ENCODE peak calls at places on chromosome 2, in five cellular contexts. One of them, this sample, is unnamed.

GRCh38 chr2:142307086-142307485 is 176.3 kb upstream of the LRP1B start:
- DNase-seq in adrenal gland: no peak
- DNase-seq in spleen: no peak
- DNase-seq in GM23248: no peak
- DNase-seq in CD8-positive, alpha-beta T cell: no peak
- DNase-seq in this sample: no peak

GRCh38 chr2:21333694-21334093 is 209.9 kb downstream of the TDRD15 start:
- DNase-seq in adrenal gland: no peak
- DNase-seq in spleen: no peak
- DNase-seq in GM23248: no peak
- DNase-seq in CD8-positive, alpha-beta T cell: no peak
- DNase-seq in this sample: no peak

GRCh38 chr2:42949125-42949524 is 156.7 kb upstream of the HAAO start:
- DNase-seq in adrenal gland: no peak
- DNase-seq in spleen: peak
- DNase-seq in GM23248: no peak
- DNase-seq in CD8-positive, alpha-beta T cell: no peak
- DNase-seq in this sample: no peak

GRCh38 chr2:105809099-105809473 is 64.4 kb downstream of the NCK2 start:
- DNase-seq in adrenal gland: no peak
- DNase-seq in spleen: no peak
- DNase-seq in GM23248: no peak
- DNase-seq in CD8-positive, alpha-beta T cell: no peak
- DNase-seq in this sample: no peak

GRCh38 chr2:204110250-204111183 is 174.0 kb downstream of the ICOS start:
- DNase-seq in adrenal gland: no peak
- DNase-seq in spleen: peak
- DNase-seq in GM23248: peak
- DNase-seq in CD8-positive, alpha-beta T cell: peak
- DNase-seq in this sample: no peak

GRCh38 chr2:174333502-174334277 is 1.1 kb upstream of the SP9 start:
- DNase-seq in adrenal gland: no peak
- DNase-seq in spleen: no peak
- DNase-seq in GM23248: no peak
- DNase-seq in CD8-positive, alpha-beta T cell: no peak
- DNase-seq in this sample: peak

GRCh38 chr2:234490239-234491074 is 6.4 kb downstream of the ARL4C start:
- DNase-seq in adrenal gland: no peak
- DNase-seq in spleen: no peak
- DNase-seq in GM23248: no peak
- DNase-seq in CD8-positive, alpha-beta T cell: no peak
- DNase-seq in this sample: no peak

GRCh38 chr2:214628091-214628490 is 181.4 kb downstream of the BARD1 start:
- DNase-seq in adrenal gland: no peak
- DNase-seq in spleen: no peak
- DNase-seq in GM23248: peak
- DNase-seq in CD8-positive, alpha-beta T cell: no peak
- DNase-seq in this sample: no peak

GRCh38 chr2:9844581-9844980 is 1.3 kb downstream of the TAF1B start:
- DNase-seq in adrenal gland: no peak
- DNase-seq in spleen: no peak
- DNase-seq in GM23248: peak
- DNase-seq in CD8-positive, alpha-beta T cell: no peak
- DNase-seq in this sample: peak

GRCh38 chr2:217979151-217979811 is 23.5 kb downstream of the TNS1 start:
- DNase-seq in adrenal gland: no peak
- DNase-seq in spleen: peak
- DNase-seq in GM23248: peak
- DNase-seq in CD8-positive, alpha-beta T cell: no peak
- DNase-seq in this sample: peak

GRCh38 chr2:229880892-229881553 is 40.8 kb downstream of the TRIP12 start:
- DNase-seq in adrenal gland: no peak
- DNase-seq in spleen: no peak
- DNase-seq in GM23248: no peak
- DNase-seq in CD8-positive, alpha-beta T cell: no peak
- DNase-seq in this sample: no peak

GRCh38 chr2:241495172-241496002 is 13.0 kb downstream of the STK25 start:
- DNase-seq in adrenal gland: no peak
- DNase-seq in spleen: no peak
- DNase-seq in GM23248: no peak
- DNase-seq in CD8-positive, alpha-beta T cell: no peak
- DNase-seq in this sample: peak

GRCh38 chr2:102301867-102302362 is 9.4 kb upstream of the IL1RL1 start:
- DNase-seq in adrenal gland: no peak
- DNase-seq in spleen: no peak
- DNase-seq in GM23248: peak
- DNase-seq in CD8-positive, alpha-beta T cell: peak
- DNase-seq in this sample: no peak

GRCh38 chr2:240129731-240130392 is 6.2 kb downstream of the COPS9 start:
- DNase-seq in adrenal gland: no peak
- DNase-seq in spleen: peak
- DNase-seq in GM23248: no peak
- DNase-seq in CD8-positive, alpha-beta T cell: no peak
- DNase-seq in this sample: peak

GRCh38 chr2:98419977-98420725 is 24.5 kb upstream of the INPP4A start:
- DNase-seq in adrenal gland: no peak
- DNase-seq in spleen: no peak
- DNase-seq in GM23248: peak
- DNase-seq in CD8-positive, alpha-beta T cell: no peak
- DNase-seq in this sample: no peak

GRCh38 chr2:38376346-38376682 is 759 bp downstream of the ATL2 start:
- DNase-seq in adrenal gland: peak
- DNase-seq in spleen: no peak
- DNase-seq in GM23248: peak
- DNase-seq in CD8-positive, alpha-beta T cell: peak
- DNase-seq in this sample: peak

GRCh38 chr2:44543773-44544725 is 182.3 kb downstream of the CAMKMT start:
- DNase-seq in adrenal gland: no peak
- DNase-seq in spleen: no peak
- DNase-seq in GM23248: peak
- DNase-seq in CD8-positive, alpha-beta T cell: no peak
- DNase-seq in this sample: no peak

GRCh38 chr2:40545645-40546044 is 93.8 kb upstream of the SLC8A1 start:
- DNase-seq in adrenal gland: no peak
- DNase-seq in spleen: no peak
- DNase-seq in GM23248: no peak
- DNase-seq in CD8-positive, alpha-beta T cell: no peak
- DNase-seq in this sample: no peak

GRCh38 chr2:15999592-16000469 is 59.5 kb downstream of the MYCN start:
- DNase-seq in adrenal gland: no peak
- DNase-seq in spleen: no peak
- DNase-seq in GM23248: no peak
- DNase-seq in CD8-positive, alpha-beta T cell: no peak
- DNase-seq in this sample: no peak

GRCh38 chr2:240928476-240929363 is 22.6 kb downstream of the CROCC2 start:
- DNase-seq in adrenal gland: peak
- DNase-seq in spleen: peak
- DNase-seq in GM23248: no peak
- DNase-seq in CD8-positive, alpha-beta T cell: no peak
- DNase-seq in this sample: peak

GRCh38 chr2:63086687-63087086 is 36.1 kb downstream of the OTX1 start:
- DNase-seq in adrenal gland: no peak
- DNase-seq in spleen: no peak
- DNase-seq in GM23248: no peak
- DNase-seq in CD8-positive, alpha-beta T cell: no peak
- DNase-seq in this sample: no peak

GRCh38 chr2:172674034-172674967 is 61.3 kb upstream of the RAPGEF4 start:
- DNase-seq in adrenal gland: peak
- DNase-seq in spleen: peak
- DNase-seq in GM23248: peak
- DNase-seq in CD8-positive, alpha-beta T cell: no peak
- DNase-seq in this sample: peak

GRCh38 chr2:19848952-19849351 is 52.8 kb downstream of the TTC32 start:
- DNase-seq in adrenal gland: no peak
- DNase-seq in spleen: no peak
- DNase-seq in GM23248: no peak
- DNase-seq in CD8-positive, alpha-beta T cell: no peak
- DNase-seq in this sample: no peak

GRCh38 chr2:174965992-174966789 is 39.0 kb downstream of the CHN1 start:
- DNase-seq in adrenal gland: no peak
- DNase-seq in spleen: no peak
- DNase-seq in GM23248: peak
- DNase-seq in CD8-positive, alpha-beta T cell: no peak
- DNase-seq in this sample: peak

GRCh38 chr2:144334551-144334950 is 185.4 kb downstream of the ZEB2 start:
- DNase-seq in adrenal gland: peak
- DNase-seq in spleen: no peak
- DNase-seq in GM23248: no peak
- DNase-seq in CD8-positive, alpha-beta T cell: no peak
- DNase-seq in this sample: no peak

GRCh38 chr2:14081526-14081925 is 551.0 kb upstream of the LRATD1 start:
- DNase-seq in adrenal gland: no peak
- DNase-seq in spleen: no peak
- DNase-seq in GM23248: no peak
- DNase-seq in CD8-positive, alpha-beta T cell: no peak
- DNase-seq in this sample: no peak

GRCh38 chr2:59025157-59025757 is 784.1 kb upstream of the FANCL start:
- DNase-seq in adrenal gland: peak
- DNase-seq in spleen: peak
- DNase-seq in GM23248: peak
- DNase-seq in CD8-positive, alpha-beta T cell: no peak
- DNase-seq in this sample: no peak

DNA sequence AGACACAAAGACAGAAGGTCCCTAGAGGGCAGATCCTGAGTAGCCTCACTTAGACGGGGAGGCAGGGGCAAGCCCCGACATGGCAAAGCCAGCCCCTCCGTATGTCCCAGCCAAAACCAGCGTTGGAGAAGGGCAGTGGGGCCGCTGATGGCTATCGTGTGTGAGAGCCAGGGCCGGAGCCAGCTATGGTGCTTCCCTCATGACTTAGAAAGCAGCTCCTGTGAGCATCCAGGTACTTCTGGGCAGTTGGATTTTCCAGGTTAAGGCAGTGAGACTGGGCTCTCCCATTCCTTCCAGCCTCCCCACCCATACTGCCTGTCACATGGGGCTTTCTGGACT is 31.2 kb upstream of the ROCK2 start:
- DNase-seq in adrenal gland: no peak
- DNase-seq in spleen: no peak
- DNase-seq in GM23248: no peak
- DNase-seq in CD8-positive, alpha-beta T cell: no peak
- DNase-seq in this sample: no peak
- H3K27ac ChIP-seq in adrenal gland: peak
- H3K27ac ChIP-seq in spleen: peak
- H3K27ac ChIP-seq in GM23248: no peak
- H3K27ac ChIP-seq in CD8-positive, alpha-beta T cell: no peak
- H3K27ac ChIP-seq in this sample: no peak

GRCh38 chr2:223765221-223765775 is 72.1 kb downstream of the AP1S3 start:
- DNase-seq in adrenal gland: no peak
- DNase-seq in spleen: no peak
- DNase-seq in GM23248: no peak
- DNase-seq in CD8-positive, alpha-beta T cell: no peak
- DNase-seq in this sample: no peak
- H3K27ac ChIP-seq in adrenal gland: no peak
- H3K27ac ChIP-seq in spleen: no peak
- H3K27ac ChIP-seq in GM23248: no peak
- H3K27ac ChIP-seq in CD8-positive, alpha-beta T cell: no peak
- H3K27ac ChIP-seq in this sample: no peak

DNA sequence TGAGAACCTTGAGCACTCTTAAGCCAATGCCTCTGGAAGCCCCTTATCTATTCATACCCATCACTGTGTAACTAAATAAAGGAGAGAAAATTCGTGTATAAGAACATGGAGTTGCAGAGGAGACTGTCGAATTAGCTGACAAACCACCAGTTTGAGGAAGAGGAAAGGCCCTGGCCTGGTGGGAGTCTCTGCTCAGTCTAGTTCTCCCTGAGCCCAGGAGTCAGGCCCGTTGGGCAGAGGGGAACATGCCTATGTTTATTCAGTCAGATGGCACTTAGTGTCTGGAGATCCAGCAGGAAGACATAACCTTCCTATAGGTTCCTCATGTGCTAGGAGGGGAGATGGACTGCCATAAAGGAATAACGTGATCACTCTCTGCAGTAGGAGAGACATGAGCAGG is 60.3 kb downstream of the MGAT5 start:
- DNase-seq in adrenal gland: no peak
- DNase-seq in spleen: no peak
- DNase-seq in GM23248: no peak
- DNase-seq in CD8-positive, alpha-beta T cell: no peak
- DNase-seq in this sample: no peak
- H3K27ac ChIP-seq in adrenal gland: no peak
- H3K27ac ChIP-seq in spleen: peak
- H3K27ac ChIP-seq in GM23248: no peak
- H3K27ac ChIP-seq in CD8-positive, alpha-beta T cell: no peak
- H3K27ac ChIP-seq in this sample: no peak

GRCh38 chr2:24509425-24509824 is 18.4 kb downstream of the NCOA1 start:
- DNase-seq in adrenal gland: no peak
- DNase-seq in spleen: no peak
- DNase-seq in GM23248: no peak
- DNase-seq in CD8-positive, alpha-beta T cell: no peak
- DNase-seq in this sample: no peak
- H3K27ac ChIP-seq in adrenal gland: no peak
- H3K27ac ChIP-seq in spleen: no peak
- H3K27ac ChIP-seq in GM23248: no peak
- H3K27ac ChIP-seq in CD8-positive, alpha-beta T cell: no peak
- H3K27ac ChIP-seq in this sample: no peak

DNA sequence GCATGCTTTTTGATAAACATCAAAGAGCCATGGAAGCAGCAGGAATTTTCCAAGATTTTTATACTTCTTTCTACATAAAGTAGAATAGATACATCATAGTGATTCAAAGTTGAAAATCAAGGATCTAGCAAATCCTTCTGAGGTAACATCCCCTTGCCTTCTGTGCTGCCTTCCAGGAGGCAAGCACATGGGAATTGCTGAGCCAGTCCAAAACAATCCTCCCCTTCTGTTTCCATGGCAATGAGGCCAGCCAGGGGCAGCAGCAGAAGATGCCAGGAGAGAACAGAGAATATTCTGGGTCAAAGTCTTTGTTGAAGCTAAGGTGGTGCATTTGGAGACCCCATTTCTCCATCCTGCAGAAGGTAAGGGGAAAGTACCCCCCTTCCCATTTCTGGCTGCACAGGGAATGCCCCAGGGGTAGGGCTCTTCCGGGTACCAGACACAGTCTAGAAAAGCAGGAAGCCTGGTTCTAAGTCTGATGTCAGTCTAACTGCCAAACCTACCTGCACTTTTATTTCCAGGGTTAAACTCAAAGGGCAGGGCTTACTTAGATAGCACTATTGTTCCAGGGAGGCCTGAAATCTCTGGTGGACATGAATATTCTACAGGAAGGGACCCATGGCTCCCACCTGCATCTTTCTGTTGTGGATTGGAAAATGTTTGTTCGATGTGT is 22.1 kb downstream of the CENPA start:
- DNase-seq in adrenal gland: no peak
- DNase-seq in spleen: no peak
- DNase-seq in GM23248: peak
- DNase-seq in CD8-positive, alpha-beta T cell: no peak
- DNase-seq in this sample: no peak
- H3K27ac ChIP-seq in adrenal gland: no peak
- H3K27ac ChIP-seq in spleen: no peak
- H3K27ac ChIP-seq in GM23248: no peak
- H3K27ac ChIP-seq in CD8-positive, alpha-beta T cell: no peak
- H3K27ac ChIP-seq in this sample: no peak

DNA sequence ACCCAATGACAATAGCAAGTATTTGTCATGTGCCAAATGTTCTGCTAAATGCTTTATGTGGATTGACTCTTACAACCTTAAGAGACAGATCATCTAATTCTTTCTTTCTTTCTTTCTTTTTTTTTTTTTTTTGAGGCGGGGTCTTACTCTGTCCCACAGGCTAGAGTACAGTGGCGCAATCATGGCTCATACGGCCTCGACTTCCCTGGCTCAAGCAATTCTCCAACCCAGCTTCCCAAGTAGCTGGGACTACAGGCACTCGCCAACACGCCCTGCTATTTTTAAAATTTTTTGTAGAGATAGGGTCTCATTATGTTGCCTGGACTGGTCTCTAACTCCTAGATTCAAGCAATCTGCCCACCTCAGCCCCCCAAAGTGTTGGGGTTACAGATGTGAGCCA is 21.4 kb downstream of the TMEM247 start:
- DNase-seq in adrenal gland: no peak
- DNase-seq in spleen: no peak
- DNase-seq in GM23248: no peak
- DNase-seq in CD8-positive, alpha-beta T cell: no peak
- DNase-seq in this sample: no peak
- H3K27ac ChIP-seq in adrenal gland: peak
- H3K27ac ChIP-seq in spleen: no peak
- H3K27ac ChIP-seq in GM23248: no peak
- H3K27ac ChIP-seq in CD8-positive, alpha-beta T cell: no peak
- H3K27ac ChIP-seq in this sample: no peak